ENCODE peak calls at places on chromosomes 5 and 9, in ten cellular contexts. F, N, D, O, X, C, Q, M, G and T are unnamed samples.

GRCh38 chr5:157820593-157821252 is 38.2 kb downstream of the CLINT1 start:
- DNase-seq in F (no peak), N (peak; percentile 34), D (no peak), O (no peak), X (peak; percentile 70), C (no peak), Q (no peak), M (no peak), G (peak; percentile 75), T (no peak)

GRCh38 chr5:6504677-6505414 is 56.2 kb downstream of the UBE2QL1 start:
- DNase-seq in F (no peak), N (peak; percentile 22), D (no peak), O (no peak), X (no peak), C (no peak), Q (no peak), M (no peak), G (no peak), T (no peak)

GRCh38 chr5:124741711-124742496 is 4.5 kb downstream of the ZNF608 start:
- DNase-seq in F (peak; percentile 57), N (peak; percentile 99), D (no peak), O (no peak), X (peak; percentile 96), C (no peak), Q (no peak), M (no peak), G (peak; percentile 92), T (peak; percentile 83)

GRCh38 chr5:160361624-160362023 is 8.8 kb downstream of the C1QTNF2 start:
- DNase-seq in F (no peak), N (no peak), D (no peak), O (no peak), X (no peak), C (no peak), Q (no peak), M (no peak), G (no peak), T (no peak)

GRCh38 chr5:111857633-111858032 is 100.6 kb upstream of the NREP start:
- DNase-seq in F (no peak), N (no peak), D (no peak), O (no peak), X (peak; percentile 21), C (no peak), Q (no peak), M (no peak), G (peak; percentile 20), T (no peak)

GRCh38 chr5:119996128-119996527 is 366.8 kb downstream of the FAM170A start:
- DNase-seq in F (no peak), N (peak; percentile 1), D (no peak), O (no peak), X (no peak), C (no peak), Q (no peak), M (no peak), G (peak; percentile 48), T (no peak)

GRCh38 chr5:72013741-72014703 is 93.3 kb upstream of the MAP1B start:
- DNase-seq in F (no peak), N (peak; percentile 71), D (no peak), O (no peak), X (peak; percentile 65), C (no peak), Q (peak; percentile 58), M (no peak), G (peak; percentile 53), T (peak; percentile 69)

GRCh38 chr9:94149696-94150095 is 65.4 kb downstream of the PTPDC1 start:
- DNase-seq in F (no peak), N (no peak), D (no peak), O (no peak), X (no peak), C (no peak), Q (no peak), M (no peak), G (no peak), T (no peak)

GRCh38 chr5:135213034-135213386 is 179.0 kb upstream of the PITX1 start:
- DNase-seq in F (no peak), N (no peak), D (no peak), O (no peak), X (no peak), C (no peak), Q (no peak), M (no peak), G (no peak), T (peak; percentile 48)

GRCh38 chr5:180114304-180115003 is 42.9 kb upstream of the RNF130 start:
- DNase-seq in F (no peak), N (no peak), D (peak; percentile 46), O (no peak), X (no peak), C (no peak), Q (peak; percentile 1), M (peak; percentile 7), G (no peak), T (peak; percentile 22)

GRCh38 chr5:82308416-82308815 is 30.3 kb upstream of the RPS23 start:
- DNase-seq in F (no peak), N (no peak), D (no peak), O (no peak), X (no peak), C (no peak), Q (no peak), M (no peak), G (no peak), T (no peak)

GRCh38 chr9:84789463-84789830 is 119.9 kb downstream of the NTRK2 start:
- DNase-seq in F (no peak), N (no peak), D (no peak), O (no peak), X (no peak), C (no peak), Q (no peak), M (no peak), G (no peak), T (no peak)

GRCh38 chr5:73218552-73219171 is 45.7 kb downstream of the TMEM174 start:
- DNase-seq in F (no peak), N (peak; percentile 41), D (no peak), O (no peak), X (peak; percentile 56), C (no peak), Q (no peak), M (no peak), G (peak; percentile 60), T (no peak)

GRCh38 chr9:121738969-121739368 is 87.5 kb downstream of the DAB2IP start:
- DNase-seq in F (no peak), N (peak; percentile 30), D (no peak), O (no peak), X (no peak), C (no peak), Q (no peak), M (peak; percentile 51), G (peak; percentile 43), T (no peak)

GRCh38 chr9:121736964-121737462 is 85.6 kb downstream of the DAB2IP start:
- DNase-seq in F (peak; percentile 91), N (no peak), D (peak; percentile 88), O (no peak), X (no peak), C (no peak), Q (no peak), M (peak; percentile 59), G (no peak), T (no peak)

GRCh38 chr9:121739971-121740370 is 88.5 kb downstream of the DAB2IP start:
- DNase-seq in F (no peak), N (no peak), D (no peak), O (no peak), X (no peak), C (no peak), Q (no peak), M (no peak), G (no peak), T (no peak)

GRCh38 chr9:121737481-121737931 is 86.1 kb downstream of the DAB2IP start:
- DNase-seq in F (no peak), N (no peak), D (no peak), O (no peak), X (no peak), C (no peak), Q (no peak), M (no peak), G (no peak), T (no peak)

GRCh38 chr9:121738391-121738790 is 87.0 kb downstream of the DAB2IP start:
- DNase-seq in F (no peak), N (no peak), D (no peak), O (no peak), X (no peak), C (no peak), Q (no peak), M (no peak), G (no peak), T (no peak)
- H3K27ac ChIP-seq in F (peak overlapping the region; percentile 88), N (no peak overlapping the region), D (peak overlapping the region; percentile 93), O (peak overlapping the region; percentile 85), X (no peak overlapping the region), C (peak overlapping the region; percentile 96), Q (no peak overlapping the region), M (peak overlapping the region; percentile 93), G (no peak overlapping the region), T (no peak overlapping the region)

GRCh38 chr5:102800427-102800826 is 45.3 kb downstream of the PAM start:
- DNase-seq in F (no peak), N (no peak), D (no peak), O (no peak), X (no peak), C (no peak), Q (no peak), M (no peak), G (no peak), T (no peak)
- H3K27ac ChIP-seq in F (no peak overlapping the region), N (no peak overlapping the region), D (no peak overlapping the region), O (no peak overlapping the region), X (peak overlapping the region; percentile 57), C (peak overlapping the region; percentile 37), Q (no peak overlapping the region), M (no peak overlapping the region), G (no peak overlapping the region), T (no peak overlapping the region)

GRCh38 chr9:134410078-134410834 is 84.0 kb downstream of the RXRA start:
- DNase-seq in F (peak; percentile 57), N (no peak), D (peak; percentile 92), O (no peak), X (no peak), C (no peak), Q (no peak), M (no peak), G (no peak), T (no peak)
- H3K27ac ChIP-seq in F (peak overlapping the region; percentile 49), N (no peak overlapping the region), D (peak overlapping the region; percentile 51), O (no peak overlapping the region), X (no peak overlapping the region), C (peak overlapping the region; percentile 87), Q (peak overlapping the region; percentile 87), M (peak overlapping the region; percentile 81), G (no peak overlapping the region), T (no peak overlapping the region)

DNA sequence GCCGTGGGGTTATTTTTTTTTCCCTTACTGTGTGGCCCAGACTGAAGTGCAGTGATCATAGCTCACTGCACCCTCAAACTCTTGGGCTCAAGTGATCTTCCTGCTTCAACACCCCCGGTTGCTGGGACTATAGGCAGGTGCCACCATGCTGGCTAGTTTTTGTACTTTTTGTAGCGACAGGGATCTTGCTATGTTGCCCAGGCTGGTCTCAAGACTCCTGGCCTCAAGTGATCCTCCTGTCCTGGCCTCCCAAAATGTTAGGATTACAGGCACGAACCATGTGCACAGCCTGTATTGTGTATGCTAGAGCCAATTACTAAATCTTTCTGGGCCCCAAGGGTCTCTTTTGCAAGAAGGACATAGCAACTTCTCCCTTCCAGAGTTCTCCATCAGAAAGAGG is 23.1 kb downstream of the GALNT10 start:
- DNase-seq in F (no peak), N (no peak), D (no peak), O (no peak), X (no peak), C (no peak), Q (no peak), M (no peak), G (no peak), T (no peak)
- H3K27ac ChIP-seq in F (peak overlapping the region; percentile 79), N (peak overlapping the region; percentile 60), D (no peak overlapping the region), O (no peak overlapping the region), X (no peak overlapping the region), C (no peak overlapping the region), Q (no peak overlapping the region), M (no peak overlapping the region), G (no peak overlapping the region), T (peak overlapping the region; percentile 73)